ENCODE peak calls at places on chromosomes 1 and 21, in nine cellular contexts. S, I, E, Y, D, Q, J, R and T are unnamed samples.

GRCh38 chr1:80882552-80882951 is 918.2 kb upstream of the ADGRL2 start:
- DNase-seq in E (no peak), I (no peak), R (peak), D (no peak), Q (no peak), Y (no peak), S (no peak), J (no peak), T (no peak)

GRCh38 chr21:32172106-32172505 is 106.7 kb downstream of the MIS18A start:
- DNase-seq in I (no peak), J (no peak), Q (no peak), E (no peak), R (no peak), D (no peak), S (no peak), Y (no peak), T (no peak)

GRCh38 chr1:186502087-186502486 is 41.2 kb upstream of the PDC start:
- DNase-seq in Y (no peak), E (no peak), J (no peak), D (no peak), I (no peak), R (no peak), S (no peak), Q (no peak), T (no peak)

GRCh38 chr1:80776286-80776685 is 1024.4 kb upstream of the ADGRL2 start:
- DNase-seq in D (no peak), R (no peak), S (no peak), E (no peak), Q (no peak), Y (no peak), J (no peak), I (no peak), T (no peak)

GRCh38 chr1:202439308-202439707 is 90.8 kb downstream of the PPP1R12B start:
- DNase-seq in R (no peak), E (no peak), J (no peak), D (no peak), S (peak), I (no peak), Q (no peak), Y (no peak), T (no peak)

GRCh38 chr1:209662879-209663327 is 10.7 kb upstream of the LAMB3 start:
- DNase-seq in E (no peak), S (no peak), Q (no peak), D (no peak), Y (no peak), J (no peak), R (no peak), I (no peak), T (no peak)

GRCh38 chr21:32206631-32207030 is 72.2 kb downstream of the MIS18A start:
- DNase-seq in E (no peak), S (no peak), J (no peak), Y (no peak), I (no peak), Q (no peak), R (no peak), D (no peak), T (no peak)

GRCh38 chr1:168180148-168180524 is 1.4 kb downstream of the TIPRL start:
- DNase-seq in R (no peak), D (no peak), Y (no peak), E (no peak), S (no peak), J (no peak), I (no peak), Q (no peak), T (no peak)

GRCh38 chr1:78536427-78536826 is 45.7 kb downstream of the PTGFR start:
- DNase-seq in Y (no peak), E (no peak), S (no peak), R (no peak), D (no peak), I (no peak), J (peak), Q (no peak), T (no peak)